ENCODE peak calls at places on chromosomes 3 and 15, in six cellular contexts. One of them, this sample, is unnamed.

GRCh38 chr3:122679467-122680291 is 960 bp upstream of the PARP14 start:
- DNase-seq in CD4-positive, CD25-positive, alpha-beta regulatory T cell: no peak
- DNase-seq in AG10803: peak
- DNase-seq in AG20443: peak
- DNase-seq in posterior cingulate gyrus: no peak
- DNase-seq in activated CD8-positive, alpha-beta T cell treated with anti-CD3 and anti-CD28 coated beads, Interleukin-2, amount 10 ng/mL, durations not matched to agents 7 days and 5 days: peak
- DNase-seq in this sample: no peak

GRCh38 chr3:185215873-185216586 is 37.8 kb downstream of the EHHADH start:
- DNase-seq in CD4-positive, CD25-positive, alpha-beta regulatory T cell: peak
- DNase-seq in AG10803: peak
- DNase-seq in AG20443: no peak
- DNase-seq in posterior cingulate gyrus: no peak
- DNase-seq in activated CD8-positive, alpha-beta T cell treated with anti-CD3 and anti-CD28 coated beads, Interleukin-2, amount 10 ng/mL, durations not matched to agents 7 days and 5 days: no peak
- DNase-seq in this sample: no peak

GRCh38 chr15:88904808-88905327 is 8.3 kb downstream of the MFGE8 start:
- DNase-seq in CD4-positive, CD25-positive, alpha-beta regulatory T cell: peak
- DNase-seq in AG10803: peak
- DNase-seq in AG20443: peak
- DNase-seq in posterior cingulate gyrus: peak
- DNase-seq in activated CD8-positive, alpha-beta T cell treated with anti-CD3 and anti-CD28 coated beads, Interleukin-2, amount 10 ng/mL, durations not matched to agents 7 days and 5 days: peak
- DNase-seq in this sample: peak

GRCh38 chr3:132605374-132605792 is 8.3 kb downstream of the ACKR4 start:
- DNase-seq in CD4-positive, CD25-positive, alpha-beta regulatory T cell: no peak
- DNase-seq in AG10803: peak
- DNase-seq in AG20443: peak
- DNase-seq in posterior cingulate gyrus: no peak
- DNase-seq in activated CD8-positive, alpha-beta T cell treated with anti-CD3 and anti-CD28 coated beads, Interleukin-2, amount 10 ng/mL, durations not matched to agents 7 days and 5 days: no peak
- DNase-seq in this sample: no peak

GRCh38 chr15:39248204-39248603 is 332.7 kb upstream of the THBS1 start:
- DNase-seq in CD4-positive, CD25-positive, alpha-beta regulatory T cell: no peak
- DNase-seq in AG10803: peak
- DNase-seq in AG20443: peak
- DNase-seq in posterior cingulate gyrus: no peak
- DNase-seq in activated CD8-positive, alpha-beta T cell treated with anti-CD3 and anti-CD28 coated beads, Interleukin-2, amount 10 ng/mL, durations not matched to agents 7 days and 5 days: no peak
- DNase-seq in this sample: peak

GRCh38 chr3:117898722-117899121 is 1135.9 kb downstream of the IGSF11 start:
- DNase-seq in CD4-positive, CD25-positive, alpha-beta regulatory T cell: no peak
- DNase-seq in AG10803: peak
- DNase-seq in AG20443: no peak
- DNase-seq in posterior cingulate gyrus: no peak
- DNase-seq in activated CD8-positive, alpha-beta T cell treated with anti-CD3 and anti-CD28 coated beads, Interleukin-2, amount 10 ng/mL, durations not matched to agents 7 days and 5 days: no peak
- DNase-seq in this sample: no peak

GRCh38 chr3:35537265-35537664 is 102.1 kb upstream of the ARPP21 start:
- DNase-seq in CD4-positive, CD25-positive, alpha-beta regulatory T cell: no peak
- DNase-seq in AG10803: no peak
- DNase-seq in AG20443: no peak
- DNase-seq in posterior cingulate gyrus: no peak
- DNase-seq in activated CD8-positive, alpha-beta T cell treated with anti-CD3 and anti-CD28 coated beads, Interleukin-2, amount 10 ng/mL, durations not matched to agents 7 days and 5 days: no peak
- DNase-seq in this sample: no peak

GRCh38 chr15:71679223-71680078 is 130.9 kb upstream of the NR2E3 start:
- DNase-seq in CD4-positive, CD25-positive, alpha-beta regulatory T cell: peak
- DNase-seq in AG10803: peak
- DNase-seq in AG20443: no peak
- DNase-seq in posterior cingulate gyrus: no peak
- DNase-seq in activated CD8-positive, alpha-beta T cell treated with anti-CD3 and anti-CD28 coated beads, Interleukin-2, amount 10 ng/mL, durations not matched to agents 7 days and 5 days: no peak
- DNase-seq in this sample: peak

GRCh38 chr3:157220211-157220610 is 60.3 kb upstream of the CCNL1 start:
- DNase-seq in CD4-positive, CD25-positive, alpha-beta regulatory T cell: no peak
- DNase-seq in AG10803: no peak
- DNase-seq in AG20443: no peak
- DNase-seq in posterior cingulate gyrus: no peak
- DNase-seq in activated CD8-positive, alpha-beta T cell treated with anti-CD3 and anti-CD28 coated beads, Interleukin-2, amount 10 ng/mL, durations not matched to agents 7 days and 5 days: no peak
- DNase-seq in this sample: no peak

GRCh38 chr3:127545711-127546457 is 44.6 kb downstream of the TPRA1 start:
- DNase-seq in CD4-positive, CD25-positive, alpha-beta regulatory T cell: no peak
- DNase-seq in AG10803: no peak
- DNase-seq in AG20443: no peak
- DNase-seq in posterior cingulate gyrus: no peak
- DNase-seq in activated CD8-positive, alpha-beta T cell treated with anti-CD3 and anti-CD28 coated beads, Interleukin-2, amount 10 ng/mL, durations not matched to agents 7 days and 5 days: no peak
- DNase-seq in this sample: no peak

This sample was measured in T1000.